ENCODE peak calls at places on chromosomes 5 and 9, in seven cellular contexts. V is brain microvascular endothelial cell; Q is left ventricle myocardium inferior; I is CD8-positive, alpha-beta T cell; U is neural progenitor cell; E is CD4-positive, alpha-beta T cell; X is Peyer's patch. J is an unnamed sample.

GRCh38 chr5:127754259-127754658 is 51.1 kb downstream of the CCDC192 start:
- DNase-seq in V (peak), X (no peak), I (no peak), U (no peak), E (no peak), Q (no peak), J (no peak)

GRCh38 chr9:121023064-121023463 is 27.0 kb downstream of the C5 start:
- DNase-seq in V (peak), U (no peak), I (no peak), E (no peak), Q (no peak), X (no peak), J (no peak)

GRCh38 chr5:1155191-1156032 is 43.5 kb upstream of the SLC12A7 start:
- DNase-seq in X (no peak), E (no peak), V (no peak), Q (no peak), U (peak), I (no peak), J (no peak)

GRCh38 chr5:51472472-51472871 is 89.2 kb downstream of the ISL1 start:
- DNase-seq in X (no peak), I (no peak), Q (no peak), U (no peak), E (no peak), V (no peak), J (no peak)

GRCh38 chr9:133226219-133227171 is 17.4 kb upstream of the OBP2B start:
- DNase-seq in V (no peak), I (no peak), X (peak), U (no peak), E (no peak), Q (no peak), J (no peak)

GRCh38 chr9:93224591-93224990 is 40.7 kb downstream of the WNK2 start:
- DNase-seq in X (no peak), Q (no peak), V (no peak), I (no peak), E (no peak), U (no peak), J (no peak)

GRCh38 chr9:123860603-123861002 is 69.3 kb downstream of the DENND1A start:
- DNase-seq in I (no peak), X (no peak), Q (no peak), U (peak), V (no peak), E (no peak), J (no peak)

GRCh38 chr9:106945727-106946690 is 83.0 kb downstream of the ZNF462 start:
- DNase-seq in I (no peak), U (no peak), Q (no peak), E (no peak), X (no peak), V (peak), J (no peak)

GRCh38 chr5:147176422-147176821 is 58.4 kb upstream of the STK32A start:
- DNase-seq in Q (no peak), V (no peak), U (no peak), I (no peak), X (no peak), E (no peak), J (no peak)

GRCh38 chr9:68898781-68899439 is 115.0 kb downstream of the PRKACG start:
- DNase-seq in I (no peak), V (no peak), E (no peak), U (no peak), Q (no peak), X (no peak), J (no peak)

GRCh38 chr9:68894502-68894901 is 119.4 kb downstream of the PRKACG start:
- DNase-seq in E (no peak), I (no peak), Q (no peak), U (no peak), X (no peak), V (peak), J (no peak)

GRCh38 chr9:68895741-68896478 is 118.0 kb downstream of the PRKACG start:
- DNase-seq in U (no peak), Q (no peak), V (peak), X (no peak), E (no peak), I (no peak), J (no peak)

GRCh38 chr9:68897557-68898145 is 116.3 kb downstream of the PRKACG start:
- DNase-seq in E (no peak), V (no peak), X (no peak), Q (no peak), U (peak), I (no peak), J (no peak)

DNA sequence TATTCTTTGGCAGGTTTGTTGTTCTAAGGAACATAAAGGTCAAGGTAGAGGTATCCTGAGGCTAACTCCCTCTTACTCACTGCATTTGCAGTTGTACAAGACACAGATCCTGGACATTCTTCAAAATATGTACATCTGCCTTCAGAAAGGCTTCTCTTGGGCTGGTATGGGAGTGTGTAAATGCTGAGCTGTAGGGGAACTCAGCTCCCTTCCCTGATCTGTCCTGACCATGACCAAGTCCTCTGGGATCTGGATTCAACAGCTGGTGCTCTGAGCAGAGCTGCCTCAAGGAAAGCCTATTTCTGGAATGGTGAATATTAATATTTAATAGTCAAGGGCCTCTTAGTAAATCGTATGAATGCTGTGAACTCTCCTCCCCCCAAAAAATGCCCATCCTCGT is 117.4 kb downstream of the PRKACG start:
- DNase-seq in Q (no peak), X (no peak), U (no peak), I (no peak), E (no peak), V (peak), J (no peak)
- H3K27ac ChIP-seq in Q (peak), X (peak), U (no peak), I (no peak), E (peak), V (no peak), J (no peak)

DNA sequence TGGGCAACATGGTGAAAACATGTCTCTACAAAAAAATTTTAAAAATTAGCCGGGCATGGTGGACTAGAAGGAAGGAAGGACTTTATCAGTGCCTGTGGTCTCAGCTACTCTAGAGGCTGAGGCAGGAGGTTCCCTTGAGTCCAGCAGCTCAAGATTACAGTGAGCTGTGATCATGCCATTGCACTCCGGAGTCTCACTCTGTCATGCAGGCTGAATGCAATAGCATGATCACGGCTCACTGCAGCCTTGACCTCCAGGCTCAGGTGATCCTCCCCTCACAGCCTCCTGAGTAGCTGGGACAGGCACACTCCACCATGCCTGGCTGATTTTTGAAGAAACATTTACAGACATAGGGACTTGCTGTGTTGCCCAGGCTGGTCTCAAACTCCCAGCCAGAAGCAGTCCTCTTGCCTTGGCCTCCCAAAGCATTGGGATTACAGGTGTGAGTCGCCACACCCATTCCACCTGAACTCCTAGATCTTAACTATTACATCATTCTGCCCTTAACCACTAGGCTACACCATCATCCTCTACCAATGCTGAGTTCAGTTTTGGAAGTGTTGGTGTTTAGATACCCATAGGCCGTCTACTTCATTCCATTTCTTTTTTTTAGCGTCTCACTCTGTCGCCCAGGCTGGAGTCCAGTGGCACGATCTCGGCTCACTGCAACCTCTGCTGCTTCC is 2.0 kb upstream of the URM1 start:
- DNase-seq in V (no peak), I (no peak), E (no peak), U (no peak), Q (no peak), X (no peak), J (no peak)
- H3K27ac ChIP-seq in V (no peak), I (no peak), E (no peak), U (no peak), Q (no peak), X (no peak), J (no peak)

GRCh38 chr5:53109436-53110127 is at the start of gene MOCS2:
- DNase-seq in Q (peak), E (peak), I (peak), U (peak), V (peak), X (peak), J (peak)
- H3K27ac ChIP-seq in Q (peak), E (peak), I (peak), U (no peak), V (peak), X (peak), J (peak)

GRCh38 chr9:100196828-100197227 is 97.8 kb downstream of the INVS start:
- DNase-seq in X (no peak), V (no peak), I (no peak), E (no peak), Q (no peak), U (no peak), J (no peak)

GRCh38 chr9:100196215-100196614 is 97.2 kb downstream of the INVS start:
- DNase-seq in E (no peak), U (no peak), I (no peak), V (no peak), Q (no peak), X (no peak), J (no peak)

GRCh38 chr9:100193078-100193477 is 94.0 kb downstream of the INVS start:
- DNase-seq in V (no peak), Q (no peak), U (no peak), E (no peak), I (no peak), X (no peak), J (no peak)

GRCh38 chr9:100197553-100197952 is 98.5 kb downstream of the INVS start:
- DNase-seq in V (no peak), E (no peak), Q (no peak), X (no peak), U (no peak), I (no peak), J (no peak)
- H3K27ac ChIP-seq in V (no peak), E (no peak), Q (no peak), X (no peak), U (no peak), I (no peak), J (no peak)

DNA sequence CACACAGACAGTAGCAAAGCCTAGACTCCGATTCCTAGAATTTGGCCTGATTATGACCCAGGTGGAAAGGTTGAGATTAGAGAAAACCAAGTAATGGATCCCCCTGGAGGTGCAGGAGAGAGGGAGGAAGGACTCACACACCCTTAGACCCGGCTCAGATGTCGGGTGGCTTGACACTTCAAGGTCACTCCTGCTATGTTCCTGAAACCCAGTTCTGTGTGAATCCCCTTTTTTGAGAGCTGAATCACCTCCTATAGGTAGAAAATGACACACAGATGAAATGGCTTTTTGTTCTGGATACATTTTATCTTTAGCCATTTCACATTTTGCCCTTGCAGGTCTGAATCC is 192.8 kb downstream of the ARRDC3 start:
- DNase-seq in X (no peak), I (no peak), V (no peak), U (no peak), E (no peak), Q (no peak), J (no peak)
- H3K27ac ChIP-seq in X (no peak), I (no peak), V (peak), U (no peak), E (no peak), Q (peak), J (peak)

GRCh38 chr9:35700031-35700430 is 10.3 kb upstream of the TPM2 start:
- DNase-seq in Q (no peak), E (no peak), V (no peak), U (no peak), X (peak), I (no peak), J (no peak)

GRCh38 chr9:35696520-35697215 is 6.9 kb upstream of the TPM2 start:
- DNase-seq in X (peak), I (peak), V (no peak), U (peak), E (peak), Q (peak), J (no peak)

GRCh38 chr9:35698231-35698630 is 8.5 kb upstream of the TPM2 start:
- DNase-seq in X (peak), U (no peak), Q (no peak), I (no peak), E (no peak), V (no peak), J (no peak)

GRCh38 chr9:35695801-35696420 is 6.2 kb upstream of the TPM2 start:
- DNase-seq in V (no peak), Q (no peak), U (no peak), X (no peak), I (no peak), E (no peak), J (no peak)

GRCh38 chr9:35697486-35697885 is 7.8 kb upstream of the TPM2 start:
- DNase-seq in E (no peak), Q (no peak), U (no peak), V (no peak), X (peak), I (no peak), J (no peak)
- H3K27ac ChIP-seq in E (no peak), Q (peak), U (no peak), V (no peak), X (no peak), I (no peak), J (peak)

J was measured in upper lobe of right lung.